ENCODE peak calls at places on chromosomes 12 and 14, in ten cellular contexts. R is Kasumi-1; C is HTR-8/SVneo; W is naive thymus-derived CD8-positive, alpha-beta T cell; T is left ventricle myocardium superior; A is SK-N-SH; O is H4; Z is OCI-LY7; E is HL-60; L is mesothelial cell of epicardium. Q is an unnamed sample.

GRCh38 chr12:67468549-67469245 is 179.8 kb upstream of the DYRK2 start:
- DNase-seq in R (no peak), C (no peak), W (no peak), T (no peak), A (no peak), O (no peak), Z (no peak), E (no peak), L (no peak), Q (no peak)

GRCh38 chr14:55752580-55753365 is 172.8 kb downstream of the KTN1 start:
- DNase-seq in R (no peak), C (peak; percentile 57), W (no peak), T (no peak), A (no peak), O (peak; percentile 85), Z (no peak), E (no peak), L (peak; percentile 44), Q (no peak)

GRCh38 chr12:13365782-13366366 is 169.3 kb downstream of the EMP1 start:
- DNase-seq in R (no peak), C (no peak), W (no peak), T (peak; percentile 46), A (no peak), O (no peak), Z (no peak), E (no peak), L (no peak), Q (no peak)

GRCh38 chr12:89597210-89597609 is 71.4 kb upstream of the POC1B start:
- DNase-seq in R (no peak), C (no peak), W (no peak), T (no peak), A (no peak), O (no peak), Z (no peak), E (no peak), L (no peak), Q (no peak)

GRCh38 chr14:71119075-71119474 is 211.8 kb downstream of the PCNX1 start:
- DNase-seq in R (no peak), C (no peak), W (no peak), T (no peak), A (no peak), O (no peak), Z (no peak), E (no peak), L (no peak), Q (no peak)

GRCh38 chr14:49464885-49465284 is 121.3 kb downstream of the RPS29 start:
- DNase-seq in R (peak; percentile 17), C (no peak), W (no peak), T (no peak), A (peak; percentile 5), O (no peak), Z (peak; percentile 3), E (no peak), L (no peak), Q (no peak)

GRCh38 chr12:102543494-102543893 is 63.1 kb upstream of the IGF1 start:
- DNase-seq in R (no peak), C (no peak), W (no peak), T (no peak), A (no peak), O (no peak), Z (no peak), E (no peak), L (no peak), Q (no peak)

GRCh38 chr12:49552425-49552824 is 13.6 kb downstream of the KCNH3 start:
- DNase-seq in R (no peak), C (no peak), W (no peak), T (no peak), A (peak; percentile 11), O (no peak), Z (peak; percentile 65), E (no peak), L (no peak), Q (no peak)

GRCh38 chr14:102822311-102822863 is 45.1 kb downstream of the TRAF3 start:
- DNase-seq in R (no peak), C (no peak), W (no peak), T (no peak), A (no peak), O (no peak), Z (no peak), E (no peak), L (no peak), Q (no peak)

GRCh38 chr12:56021882-56022497 is 1.1 kb downstream of the IKZF4 start:
- DNase-seq in R (no peak), C (no peak), W (no peak), T (no peak), A (peak; percentile 52), O (no peak), Z (no peak), E (no peak), L (no peak), Q (no peak)

GRCh38 chr12:79415754-79416435 is 274.9 kb downstream of the PAWR start:
- DNase-seq in R (no peak), C (no peak), W (no peak), T (no peak), A (no peak), O (peak; percentile 68), Z (no peak), E (no peak), L (no peak), Q (no peak)

GRCh38 chr12:53289891-53290290 is 5.5 kb upstream of the PFDN5 start:
- DNase-seq in R (no peak), C (no peak), W (no peak), T (no peak), A (no peak), O (no peak), Z (no peak), E (no peak), L (no peak), Q (no peak)

GRCh38 chr14:40417777-40418401 is 985.7 kb upstream of the FBXO33 start:
- DNase-seq in R (peak; percentile 66), C (peak; percentile 2), W (no peak), T (no peak), A (peak; percentile 13), O (peak; percentile 25), Z (peak; percentile 47), E (peak; percentile 40), L (no peak), Q (peak; percentile 25)

GRCh38 chr14:89702151-89702936 is 252.2 kb downstream of the EFCAB11 start:
- DNase-seq in R (no peak), C (no peak), W (no peak), T (peak; percentile 58), A (no peak), O (no peak), Z (no peak), E (no peak), L (peak; percentile 38), Q (no peak)

GRCh38 chr14:64440494-64440893 is 24.8 kb upstream of the AKAP5 start:
- DNase-seq in R (no peak), C (no peak), W (no peak), T (no peak), A (no peak), O (no peak), Z (no peak), E (no peak), L (no peak), Q (no peak)

GRCh38 chr14:66662374-66662773 is 154.4 kb downstream of the GPHN start:
- DNase-seq in R (no peak), C (no peak), W (no peak), T (no peak), A (no peak), O (peak; percentile 7), Z (no peak), E (no peak), L (no peak), Q (no peak)

GRCh38 chr14:31926123-31926522 is 151.0 kb upstream of the ARHGAP5 start:
- DNase-seq in R (peak; percentile 76), C (peak; percentile 58), W (peak; percentile 2), T (no peak), A (peak; percentile 44), O (peak; percentile 73), Z (peak; percentile 65), E (no peak), L (no peak), Q (peak; percentile 47)

GRCh38 chr12:82688619-82689018 is 1.9 kb downstream of the TMTC2 start:
- DNase-seq in R (no peak), C (no peak), W (no peak), T (no peak), A (no peak), O (no peak), Z (no peak), E (no peak), L (no peak), Q (no peak)

Q was measured in NCI-H460.